ENCODE peak calls at places on chromosome 1, in six cellular contexts. One of them, this sample, is unnamed.

GRCh38 chr1:153816283-153816904 is 41.2 kb downstream of the SLC27A3 start:
- DNase-seq in nephron progenitor cell: no peak
- DNase-seq in activated CD8-positive, alpha-beta memory T cell treated with anti-CD3 and anti-CD28 coated beads, Interleukin-2, amount 50 U/mL, for 48 hours: no peak
- DNase-seq in heart left ventricle: no peak
- DNase-seq in NCI-H1105: no peak
- DNase-seq in AG10803: peak; percentile 26
- DNase-seq in this sample: no peak

GRCh38 chr1:229334716-229335115 is 8.1 kb downstream of the CCSAP start:
- DNase-seq in activated CD8-positive, alpha-beta memory T cell treated with anti-CD3 and anti-CD28 coated beads, Interleukin-2, amount 50 U/mL, for 48 hours: no peak
- DNase-seq in heart left ventricle: no peak
- DNase-seq in AG10803: no peak
- DNase-seq in nephron progenitor cell: no peak
- DNase-seq in NCI-H1105: no peak
- DNase-seq in this sample: no peak

GRCh38 chr1:208201241-208201640 is 42.9 kb downstream of the PLXNA2 start:
- DNase-seq in nephron progenitor cell: no peak
- DNase-seq in heart left ventricle: no peak
- DNase-seq in AG10803: peak; percentile 96
- DNase-seq in activated CD8-positive, alpha-beta memory T cell treated with anti-CD3 and anti-CD28 coated beads, Interleukin-2, amount 50 U/mL, for 48 hours: no peak
- DNase-seq in NCI-H1105: no peak
- DNase-seq in this sample: peak; percentile 80

GRCh38 chr1:36420409-36420808 is 22.7 kb upstream of the LSM10 start:
- DNase-seq in heart left ventricle: no peak
- DNase-seq in activated CD8-positive, alpha-beta memory T cell treated with anti-CD3 and anti-CD28 coated beads, Interleukin-2, amount 50 U/mL, for 48 hours: no peak
- DNase-seq in NCI-H1105: no peak
- DNase-seq in nephron progenitor cell: no peak
- DNase-seq in AG10803: peak; percentile 68
- DNase-seq in this sample: no peak

GRCh38 chr1:62682531-62682930 is 5.7 kb downstream of the DOCK7 start:
- DNase-seq in activated CD8-positive, alpha-beta memory T cell treated with anti-CD3 and anti-CD28 coated beads, Interleukin-2, amount 50 U/mL, for 48 hours: no peak
- DNase-seq in AG10803: peak; percentile 45
- DNase-seq in heart left ventricle: no peak
- DNase-seq in nephron progenitor cell: no peak
- DNase-seq in NCI-H1105: no peak
- DNase-seq in this sample: peak; percentile 32

GRCh38 chr1:173038875-173039554 is 11.7 kb downstream of the TNFSF18 start:
- DNase-seq in NCI-H1105: no peak
- DNase-seq in nephron progenitor cell: no peak
- DNase-seq in AG10803: no peak
- DNase-seq in activated CD8-positive, alpha-beta memory T cell treated with anti-CD3 and anti-CD28 coated beads, Interleukin-2, amount 50 U/mL, for 48 hours: no peak
- DNase-seq in heart left ventricle: no peak
- DNase-seq in this sample: no peak

GRCh38 chr1:177256153-177256814 is 85.5 kb downstream of the BRINP2 start:
- DNase-seq in activated CD8-positive, alpha-beta memory T cell treated with anti-CD3 and anti-CD28 coated beads, Interleukin-2, amount 50 U/mL, for 48 hours: peak; percentile 53
- DNase-seq in AG10803: peak; percentile 76
- DNase-seq in nephron progenitor cell: peak; percentile 65
- DNase-seq in NCI-H1105: peak; percentile 7
- DNase-seq in heart left ventricle: peak; percentile 77
- DNase-seq in this sample: peak; percentile 72

GRCh38 chr1:193569696-193570269 is 383.4 kb upstream of the B3GALT2 start:
- DNase-seq in AG10803: peak; percentile 16
- DNase-seq in activated CD8-positive, alpha-beta memory T cell treated with anti-CD3 and anti-CD28 coated beads, Interleukin-2, amount 50 U/mL, for 48 hours: no peak
- DNase-seq in nephron progenitor cell: no peak
- DNase-seq in heart left ventricle: no peak
- DNase-seq in NCI-H1105: no peak
- DNase-seq in this sample: no peak

GRCh38 chr1:50873458-50874187 is 86.4 kb downstream of the FAF1 start:
- DNase-seq in heart left ventricle: no peak
- DNase-seq in activated CD8-positive, alpha-beta memory T cell treated with anti-CD3 and anti-CD28 coated beads, Interleukin-2, amount 50 U/mL, for 48 hours: peak; percentile 74
- DNase-seq in AG10803: peak; percentile 54
- DNase-seq in NCI-H1105: no peak
- DNase-seq in nephron progenitor cell: peak; percentile 52
- DNase-seq in this sample: peak; percentile 75

GRCh38 chr1:166978795-166979194 is 3.5 kb upstream of the ILDR2 start:
- DNase-seq in nephron progenitor cell: no peak
- DNase-seq in AG10803: no peak
- DNase-seq in heart left ventricle: no peak
- DNase-seq in NCI-H1105: no peak
- DNase-seq in activated CD8-positive, alpha-beta memory T cell treated with anti-CD3 and anti-CD28 coated beads, Interleukin-2, amount 50 U/mL, for 48 hours: no peak
- DNase-seq in this sample: no peak

GRCh38 chr1:91511386-91511785 is 10.7 kb downstream of the CDC7 start:
- DNase-seq in nephron progenitor cell: no peak
- DNase-seq in activated CD8-positive, alpha-beta memory T cell treated with anti-CD3 and anti-CD28 coated beads, Interleukin-2, amount 50 U/mL, for 48 hours: no peak
- DNase-seq in NCI-H1105: peak; percentile 21
- DNase-seq in AG10803: peak; percentile 64
- DNase-seq in heart left ventricle: no peak
- DNase-seq in this sample: peak; percentile 69

GRCh38 chr1:203769505-203770343 is 4.7 kb downstream of the LAX1 start:
- DNase-seq in AG10803: peak; percentile 94
- DNase-seq in heart left ventricle: peak; percentile 72
- DNase-seq in activated CD8-positive, alpha-beta memory T cell treated with anti-CD3 and anti-CD28 coated beads, Interleukin-2, amount 50 U/mL, for 48 hours: no peak
- DNase-seq in NCI-H1105: peak; percentile 45
- DNase-seq in nephron progenitor cell: peak; percentile 7
- DNase-seq in this sample: peak; percentile 19

GRCh38 chr1:21340230-21340564 is 49.9 kb upstream of the ECE1 start:
- DNase-seq in activated CD8-positive, alpha-beta memory T cell treated with anti-CD3 and anti-CD28 coated beads, Interleukin-2, amount 50 U/mL, for 48 hours: no peak
- DNase-seq in AG10803: no peak
- DNase-seq in heart left ventricle: peak; percentile 61
- DNase-seq in nephron progenitor cell: no peak
- DNase-seq in NCI-H1105: peak; percentile 10
- DNase-seq in this sample: no peak

GRCh38 chr1:154767315-154768240 is 102.5 kb downstream of the KCNN3 start:
- DNase-seq in heart left ventricle: no peak
- DNase-seq in nephron progenitor cell: no peak
- DNase-seq in activated CD8-positive, alpha-beta memory T cell treated with anti-CD3 and anti-CD28 coated beads, Interleukin-2, amount 50 U/mL, for 48 hours: no peak
- DNase-seq in NCI-H1105: no peak
- DNase-seq in AG10803: peak; percentile 42
- DNase-seq in this sample: peak; percentile 97

This sample was measured in SJCRH30.